ENCODE peak calls at places on chromosomes 5 and 9, in ten cellular contexts. One of them, this sample, is unnamed.

GRCh38 chr5:132176987-132177386 is 50.7 kb downstream of the P4HA2 start:
- DNase-seq in A549: no peak
- DNase-seq in HFF-Myc: no peak
- DNase-seq in NCI-H524: no peak
- DNase-seq in activated CD4-positive, alpha-beta T cell treated with anti-CD3 and anti-CD28 coated beads for 48 hours: no peak
- DNase-seq in H9: no peak
- DNase-seq in germinal center: peak
- DNase-seq in RWPE1: no peak
- DNase-seq in iris pigment epithelial cell: peak
- DNase-seq in fibroblast of mammary gland: peak
- DNase-seq in this sample: peak

GRCh38 chr9:90915693-90916092 is 114.1 kb downstream of the SYK start:
- DNase-seq in A549: peak
- DNase-seq in HFF-Myc: no peak
- DNase-seq in NCI-H524: peak
- DNase-seq in activated CD4-positive, alpha-beta T cell treated with anti-CD3 and anti-CD28 coated beads for 48 hours: peak
- DNase-seq in H9: peak
- DNase-seq in germinal center: peak
- DNase-seq in RWPE1: peak
- DNase-seq in iris pigment epithelial cell: peak
- DNase-seq in fibroblast of mammary gland: peak
- DNase-seq in this sample: peak

GRCh38 chr5:181281077-181281983 is 20.4 kb upstream of the TRIM52 start:
- DNase-seq in A549: no peak
- DNase-seq in HFF-Myc: no peak
- DNase-seq in NCI-H524: no peak
- DNase-seq in activated CD4-positive, alpha-beta T cell treated with anti-CD3 and anti-CD28 coated beads for 48 hours: no peak
- DNase-seq in H9: peak
- DNase-seq in germinal center: no peak
- DNase-seq in RWPE1: no peak
- DNase-seq in iris pigment epithelial cell: no peak
- DNase-seq in fibroblast of mammary gland: no peak
- DNase-seq in this sample: no peak

GRCh38 chr5:75536147-75536546 is 24.5 kb downstream of the POLK start:
- DNase-seq in A549: no peak
- DNase-seq in HFF-Myc: no peak
- DNase-seq in NCI-H524: peak
- DNase-seq in activated CD4-positive, alpha-beta T cell treated with anti-CD3 and anti-CD28 coated beads for 48 hours: no peak
- DNase-seq in H9: no peak
- DNase-seq in germinal center: no peak
- DNase-seq in RWPE1: no peak
- DNase-seq in iris pigment epithelial cell: no peak
- DNase-seq in fibroblast of mammary gland: no peak
- DNase-seq in this sample: no peak

GRCh38 chr9:136787690-136788400 is 3.3 kb upstream of the TMEM141 start:
- DNase-seq in A549: peak
- DNase-seq in HFF-Myc: no peak
- DNase-seq in NCI-H524: peak
- DNase-seq in activated CD4-positive, alpha-beta T cell treated with anti-CD3 and anti-CD28 coated beads for 48 hours: peak
- DNase-seq in H9: peak
- DNase-seq in germinal center: peak
- DNase-seq in RWPE1: peak
- DNase-seq in iris pigment epithelial cell: peak
- DNase-seq in fibroblast of mammary gland: peak
- DNase-seq in this sample: peak

GRCh38 chr9:99622679-99623078 is 199.0 kb upstream of the NR4A3 start:
- DNase-seq in A549: no peak
- DNase-seq in HFF-Myc: no peak
- DNase-seq in NCI-H524: no peak
- DNase-seq in activated CD4-positive, alpha-beta T cell treated with anti-CD3 and anti-CD28 coated beads for 48 hours: no peak
- DNase-seq in H9: no peak
- DNase-seq in germinal center: no peak
- DNase-seq in RWPE1: no peak
- DNase-seq in iris pigment epithelial cell: no peak
- DNase-seq in fibroblast of mammary gland: no peak
- DNase-seq in this sample: no peak

GRCh38 chr9:32955655-32956478 is 45.6 kb downstream of the APTX start:
- DNase-seq in A549: no peak
- DNase-seq in HFF-Myc: no peak
- DNase-seq in NCI-H524: no peak
- DNase-seq in activated CD4-positive, alpha-beta T cell treated with anti-CD3 and anti-CD28 coated beads for 48 hours: no peak
- DNase-seq in H9: peak
- DNase-seq in germinal center: no peak
- DNase-seq in RWPE1: no peak
- DNase-seq in iris pigment epithelial cell: no peak
- DNase-seq in fibroblast of mammary gland: no peak
- DNase-seq in this sample: no peak

GRCh38 chr5:149995385-149996085 is 4.9 kb downstream of the TIGD6 start:
- DNase-seq in A549: no peak
- DNase-seq in HFF-Myc: no peak
- DNase-seq in NCI-H524: no peak
- DNase-seq in activated CD4-positive, alpha-beta T cell treated with anti-CD3 and anti-CD28 coated beads for 48 hours: no peak
- DNase-seq in H9: no peak
- DNase-seq in germinal center: no peak
- DNase-seq in RWPE1: no peak
- DNase-seq in iris pigment epithelial cell: no peak
- DNase-seq in fibroblast of mammary gland: no peak
- DNase-seq in this sample: no peak

GRCh38 chr5:66718374-66718977 is 122.3 kb downstream of the MAST4 start:
- DNase-seq in A549: no peak
- DNase-seq in HFF-Myc: no peak
- DNase-seq in NCI-H524: no peak
- DNase-seq in activated CD4-positive, alpha-beta T cell treated with anti-CD3 and anti-CD28 coated beads for 48 hours: no peak
- DNase-seq in H9: no peak
- DNase-seq in germinal center: no peak
- DNase-seq in RWPE1: no peak
- DNase-seq in iris pigment epithelial cell: no peak
- DNase-seq in fibroblast of mammary gland: no peak
- DNase-seq in this sample: no peak

GRCh38 chr9:13163287-13163686 is 116.2 kb downstream of the MPDZ start:
- DNase-seq in A549: no peak
- DNase-seq in HFF-Myc: no peak
- DNase-seq in NCI-H524: no peak
- DNase-seq in activated CD4-positive, alpha-beta T cell treated with anti-CD3 and anti-CD28 coated beads for 48 hours: no peak
- DNase-seq in H9: no peak
- DNase-seq in germinal center: no peak
- DNase-seq in RWPE1: no peak
- DNase-seq in iris pigment epithelial cell: no peak
- DNase-seq in fibroblast of mammary gland: no peak
- DNase-seq in this sample: no peak